ENCODE peak calls at places on chromosomes 4 and X, in six cellular contexts. One of them, this sample, is unnamed.

GRCh38 chr4:152536545-152537182 is 772 bp upstream of the FBXW7 start:
- DNase-seq in neural progenitor cell: peak
- DNase-seq in dorsolateral prefrontal cortex: no peak
- DNase-seq in esophagus squamous epithelium: no peak
- DNase-seq in GM12864: no peak
- DNase-seq in RWPE2: no peak
- DNase-seq in this sample: peak

GRCh38 chr4:177596035-177596434 is 153.8 kb upstream of the AGA start:
- DNase-seq in dorsolateral prefrontal cortex: no peak
- DNase-seq in GM12864: no peak
- DNase-seq in esophagus squamous epithelium: no peak
- DNase-seq in neural progenitor cell: peak
- DNase-seq in RWPE2: peak
- DNase-seq in this sample: peak

GRCh38 chr4:172996571-172997216 is 171.9 kb upstream of the GALNT7 start:
- DNase-seq in GM12864: no peak
- DNase-seq in dorsolateral prefrontal cortex: no peak
- DNase-seq in neural progenitor cell: no peak
- DNase-seq in RWPE2: no peak
- DNase-seq in esophagus squamous epithelium: no peak
- DNase-seq in this sample: no peak

GRCh38 chrX:40176256-40176978 is 78.7 kb upstream of the BCOR start:
- DNase-seq in dorsolateral prefrontal cortex: no peak
- DNase-seq in GM12864: no peak
- DNase-seq in neural progenitor cell: peak
- DNase-seq in RWPE2: no peak
- DNase-seq in esophagus squamous epithelium: peak
- DNase-seq in this sample: peak

GRCh38 chr4:38785901-38786402 is 3.2 kb upstream of the TLR10 start:
- DNase-seq in RWPE2: no peak
- DNase-seq in dorsolateral prefrontal cortex: no peak
- DNase-seq in GM12864: no peak
- DNase-seq in esophagus squamous epithelium: no peak
- DNase-seq in neural progenitor cell: no peak
- DNase-seq in this sample: no peak

GRCh38 chrX:39819921-39820849 is 277.6 kb downstream of the BCOR start:
- DNase-seq in RWPE2: no peak
- DNase-seq in GM12864: no peak
- DNase-seq in esophagus squamous epithelium: no peak
- DNase-seq in neural progenitor cell: peak
- DNase-seq in dorsolateral prefrontal cortex: peak
- DNase-seq in this sample: no peak

GRCh38 chrX:72254835-72255234 is 16.0 kb upstream of the ERCC6L start:
- DNase-seq in neural progenitor cell: peak
- DNase-seq in dorsolateral prefrontal cortex: no peak
- DNase-seq in RWPE2: no peak
- DNase-seq in GM12864: no peak
- DNase-seq in esophagus squamous epithelium: no peak
- DNase-seq in this sample: no peak

GRCh38 chr4:105560488-105560887 is 8.1 kb downstream of the ARHGEF38 start:
- DNase-seq in GM12864: no peak
- DNase-seq in dorsolateral prefrontal cortex: no peak
- DNase-seq in RWPE2: no peak
- DNase-seq in esophagus squamous epithelium: no peak
- DNase-seq in neural progenitor cell: no peak
- DNase-seq in this sample: no peak

GRCh38 chr4:156606444-156607197 is 365.0 kb downstream of the PDGFC start:
- DNase-seq in RWPE2: no peak
- DNase-seq in dorsolateral prefrontal cortex: no peak
- DNase-seq in esophagus squamous epithelium: no peak
- DNase-seq in neural progenitor cell: no peak
- DNase-seq in GM12864: no peak
- DNase-seq in this sample: no peak

GRCh38 chrX:41302293-41302868 is 31.6 kb upstream of the DDX3X start:
- DNase-seq in neural progenitor cell: peak
- DNase-seq in RWPE2: no peak
- DNase-seq in GM12864: no peak
- DNase-seq in esophagus squamous epithelium: no peak
- DNase-seq in dorsolateral prefrontal cortex: no peak
- DNase-seq in this sample: no peak

GRCh38 chr4:110823251-110823650 is 200.4 kb upstream of the PITX2 start:
- DNase-seq in dorsolateral prefrontal cortex: no peak
- DNase-seq in neural progenitor cell: no peak
- DNase-seq in RWPE2: no peak
- DNase-seq in esophagus squamous epithelium: no peak
- DNase-seq in GM12864: no peak
- DNase-seq in this sample: no peak

GRCh38 chrX:102535958-102536357 is 19.4 kb upstream of the TMSB15A start:
- DNase-seq in GM12864: no peak
- DNase-seq in esophagus squamous epithelium: no peak
- DNase-seq in neural progenitor cell: no peak
- DNase-seq in RWPE2: no peak
- DNase-seq in dorsolateral prefrontal cortex: no peak
- DNase-seq in this sample: no peak

GRCh38 chrX:43702079-43702524 is 46.0 kb downstream of the MAOA start:
- DNase-seq in dorsolateral prefrontal cortex: no peak
- DNase-seq in esophagus squamous epithelium: no peak
- DNase-seq in neural progenitor cell: no peak
- DNase-seq in RWPE2: no peak
- DNase-seq in GM12864: no peak
- DNase-seq in this sample: no peak

GRCh38 chrX:136251042-136251991 is at the start of gene MAP7D3:
- DNase-seq in esophagus squamous epithelium: no peak
- DNase-seq in dorsolateral prefrontal cortex: peak
- DNase-seq in GM12864: no peak
- DNase-seq in neural progenitor cell: peak
- DNase-seq in RWPE2: peak
- DNase-seq in this sample: peak

GRCh38 chr4:109026588-109026987 is 263.7 kb upstream of the ETNPPL start:
- DNase-seq in dorsolateral prefrontal cortex: no peak
- DNase-seq in RWPE2: no peak
- DNase-seq in esophagus squamous epithelium: no peak
- DNase-seq in GM12864: no peak
- DNase-seq in neural progenitor cell: no peak
- DNase-seq in this sample: no peak

GRCh38 chrX:73916931-73917657 is 354.1 kb downstream of the CHIC1 start:
- DNase-seq in esophagus squamous epithelium: no peak
- DNase-seq in neural progenitor cell: peak
- DNase-seq in GM12864: no peak
- DNase-seq in dorsolateral prefrontal cortex: no peak
- DNase-seq in RWPE2: no peak
- DNase-seq in this sample: no peak

GRCh38 chr4:71229477-71230257 is 109.2 kb upstream of the SLC4A4 start:
- DNase-seq in RWPE2: no peak
- DNase-seq in esophagus squamous epithelium: no peak
- DNase-seq in neural progenitor cell: peak
- DNase-seq in GM12864: no peak
- DNase-seq in dorsolateral prefrontal cortex: no peak
- DNase-seq in this sample: no peak

GRCh38 chrX:148929686-148930085 is 429.3 kb downstream of the AFF2 start:
- DNase-seq in GM12864: no peak
- DNase-seq in esophagus squamous epithelium: no peak
- DNase-seq in dorsolateral prefrontal cortex: no peak
- DNase-seq in neural progenitor cell: no peak
- DNase-seq in RWPE2: no peak
- DNase-seq in this sample: no peak

GRCh38 chr4:131061734-131062133 is 1965.8 kb downstream of the C4orf33 start:
- DNase-seq in neural progenitor cell: no peak
- DNase-seq in dorsolateral prefrontal cortex: no peak
- DNase-seq in RWPE2: no peak
- DNase-seq in GM12864: no peak
- DNase-seq in esophagus squamous epithelium: no peak
- DNase-seq in this sample: no peak

GRCh38 chr4:48831532-48832015 is 686 bp downstream of the OCIAD1 start:
- DNase-seq in neural progenitor cell: no peak
- DNase-seq in RWPE2: no peak
- DNase-seq in dorsolateral prefrontal cortex: no peak
- DNase-seq in esophagus squamous epithelium: no peak
- DNase-seq in GM12864: no peak
- DNase-seq in this sample: no peak

GRCh38 chr4:25466966-25467697 is 90.1 kb downstream of the ANAPC4 start:
- DNase-seq in dorsolateral prefrontal cortex: no peak
- DNase-seq in neural progenitor cell: no peak
- DNase-seq in RWPE2: no peak
- DNase-seq in esophagus squamous epithelium: no peak
- DNase-seq in GM12864: no peak
- DNase-seq in this sample: no peak

GRCh38 chr4:6177587-6178197 is 22.7 kb downstream of the JAKMIP1 start:
- DNase-seq in esophagus squamous epithelium: no peak
- DNase-seq in neural progenitor cell: no peak
- DNase-seq in dorsolateral prefrontal cortex: no peak
- DNase-seq in RWPE2: no peak
- DNase-seq in GM12864: no peak
- DNase-seq in this sample: peak

GRCh38 chr4:86670739-86671138 is 76.6 kb downstream of the PTPN13 start:
- DNase-seq in RWPE2: no peak
- DNase-seq in neural progenitor cell: no peak
- DNase-seq in esophagus squamous epithelium: no peak
- DNase-seq in dorsolateral prefrontal cortex: no peak
- DNase-seq in GM12864: no peak
- DNase-seq in this sample: no peak

GRCh38 chr4:109730294-109731051 is 603 bp upstream of the PLA2G12A start:
- DNase-seq in RWPE2: peak
- DNase-seq in GM12864: no peak
- DNase-seq in dorsolateral prefrontal cortex: peak
- DNase-seq in esophagus squamous epithelium: peak
- DNase-seq in neural progenitor cell: peak
- DNase-seq in this sample: no peak

GRCh38 chrX:41192880-41193279 is 107.6 kb downstream of the USP9X start:
- DNase-seq in RWPE2: no peak
- DNase-seq in dorsolateral prefrontal cortex: no peak
- DNase-seq in esophagus squamous epithelium: no peak
- DNase-seq in neural progenitor cell: no peak
- DNase-seq in GM12864: no peak
- DNase-seq in this sample: no peak

GRCh38 chr4:154399259-154399974 is 92.2 kb downstream of the DCHS2 start:
- DNase-seq in esophagus squamous epithelium: no peak
- DNase-seq in neural progenitor cell: peak
- DNase-seq in dorsolateral prefrontal cortex: no peak
- DNase-seq in RWPE2: no peak
- DNase-seq in GM12864: no peak
- DNase-seq in this sample: no peak
- H3K4me3 ChIP-seq in esophagus squamous epithelium: no peak
- H3K4me3 ChIP-seq in neural progenitor cell: no peak
- H3K4me3 ChIP-seq in dorsolateral prefrontal cortex: no peak
- H3K4me3 ChIP-seq in RWPE2: no peak
- H3K4me3 ChIP-seq in GM12864: no peak
- H3K4me3 ChIP-seq in this sample: no peak

GRCh38 chrX:24262309-24262708 is 51.6 kb downstream of the SUPT20HL2 start:
- DNase-seq in GM12864: no peak
- DNase-seq in neural progenitor cell: no peak
- DNase-seq in RWPE2: no peak
- DNase-seq in dorsolateral prefrontal cortex: no peak
- DNase-seq in esophagus squamous epithelium: no peak
- DNase-seq in this sample: no peak

GRCh38 chrX:24264383-24264782 is 49.5 kb downstream of the SUPT20HL2 start:
- DNase-seq in GM12864: no peak
- DNase-seq in esophagus squamous epithelium: no peak
- DNase-seq in RWPE2: no peak
- DNase-seq in dorsolateral prefrontal cortex: no peak
- DNase-seq in neural progenitor cell: no peak
- DNase-seq in this sample: no peak

GRCh38 chrX:24271262-24271661 is 42.6 kb downstream of the SUPT20HL2 start:
- DNase-seq in GM12864: no peak
- DNase-seq in dorsolateral prefrontal cortex: no peak
- DNase-seq in RWPE2: no peak
- DNase-seq in neural progenitor cell: no peak
- DNase-seq in esophagus squamous epithelium: no peak
- DNase-seq in this sample: no peak

GRCh38 chrX:24268786-24269185 is 45.1 kb downstream of the SUPT20HL2 start:
- DNase-seq in RWPE2: no peak
- DNase-seq in esophagus squamous epithelium: no peak
- DNase-seq in GM12864: no peak
- DNase-seq in dorsolateral prefrontal cortex: no peak
- DNase-seq in neural progenitor cell: no peak
- DNase-seq in this sample: no peak

DNA sequence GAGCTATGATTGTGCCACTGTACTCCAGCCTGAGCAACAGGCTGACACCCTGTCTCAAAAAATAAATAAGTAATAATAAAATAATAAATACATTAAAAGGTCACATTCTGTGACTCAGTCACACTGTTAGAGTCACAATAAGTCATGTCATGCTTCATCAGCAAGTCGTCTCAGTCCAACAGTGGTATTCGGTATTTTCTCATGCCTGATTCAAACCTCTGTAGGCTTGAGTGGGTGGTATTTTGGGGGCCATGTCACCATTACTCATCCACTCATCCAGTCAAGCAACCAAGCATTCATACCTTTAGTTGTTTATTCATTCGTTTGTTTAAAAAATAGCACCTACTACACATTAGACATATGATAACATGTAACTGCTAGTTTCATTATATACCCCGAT is 46.9 kb downstream of the SUPT20HL2 start:
- DNase-seq in GM12864: no peak
- DNase-seq in dorsolateral prefrontal cortex: no peak
- DNase-seq in esophagus squamous epithelium: no peak
- DNase-seq in neural progenitor cell: no peak
- DNase-seq in RWPE2: no peak
- DNase-seq in this sample: no peak
- H3K4me3 ChIP-seq in GM12864: no peak
- H3K4me3 ChIP-seq in dorsolateral prefrontal cortex: no peak
- H3K4me3 ChIP-seq in esophagus squamous epithelium: no peak
- H3K4me3 ChIP-seq in neural progenitor cell: no peak
- H3K4me3 ChIP-seq in RWPE2: no peak
- H3K4me3 ChIP-seq in this sample: no peak

GRCh38 chr4:87919951-87920350 is 55.6 kb upstream of the SPP1 start:
- DNase-seq in GM12864: no peak
- DNase-seq in esophagus squamous epithelium: no peak
- DNase-seq in RWPE2: no peak
- DNase-seq in dorsolateral prefrontal cortex: no peak
- DNase-seq in neural progenitor cell: no peak
- DNase-seq in this sample: no peak
- H3K4me3 ChIP-seq in GM12864: no peak
- H3K4me3 ChIP-seq in esophagus squamous epithelium: no peak
- H3K4me3 ChIP-seq in RWPE2: no peak
- H3K4me3 ChIP-seq in dorsolateral prefrontal cortex: no peak
- H3K4me3 ChIP-seq in neural progenitor cell: no peak
- H3K4me3 ChIP-seq in this sample: no peak

DNA sequence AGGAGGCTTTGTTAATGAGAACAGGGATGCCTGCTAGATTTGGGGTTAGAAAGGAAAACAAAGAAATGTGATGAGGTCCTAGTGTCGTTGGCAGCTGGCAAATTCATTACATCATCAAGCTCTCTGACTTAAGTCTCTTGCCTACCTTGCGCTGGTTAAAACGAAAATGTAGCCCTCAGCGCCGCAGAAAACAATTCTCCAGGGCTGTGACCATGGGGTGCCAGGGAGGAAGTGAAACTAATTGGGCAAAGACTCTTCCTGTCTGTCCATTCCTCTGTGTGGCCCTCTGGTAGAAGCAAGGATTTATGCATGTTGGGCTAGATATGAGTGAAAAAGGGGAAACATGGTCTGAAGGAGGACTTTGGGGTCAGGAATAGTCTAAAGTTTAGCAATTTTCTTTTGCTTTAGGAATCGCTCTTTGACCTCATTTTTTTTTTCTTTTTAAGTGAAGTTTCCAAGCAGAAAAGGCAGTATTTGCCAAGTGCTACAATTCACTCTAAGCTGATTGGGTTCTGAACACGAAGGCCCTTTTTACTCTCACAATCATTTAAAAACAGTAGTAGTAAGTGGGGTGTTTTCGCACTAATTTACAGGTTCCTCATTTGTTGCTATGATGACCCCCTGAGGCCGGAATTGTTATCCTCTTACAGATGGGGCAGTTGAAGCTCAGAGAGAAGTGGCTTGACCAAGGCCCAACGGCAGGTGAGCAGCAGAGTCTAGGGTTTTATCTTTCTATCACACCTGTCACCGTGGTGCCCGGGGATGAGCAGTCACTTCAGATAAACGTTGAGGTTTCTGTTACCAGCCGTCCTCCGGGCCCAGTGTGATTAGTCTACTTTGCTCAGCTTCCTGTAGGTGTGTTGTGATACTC is 27.3 kb upstream of the CHRNA9 start:
- DNase-seq in esophagus squamous epithelium: no peak
- DNase-seq in GM12864: no peak
- DNase-seq in RWPE2: no peak
- DNase-seq in neural progenitor cell: no peak
- DNase-seq in dorsolateral prefrontal cortex: no peak
- DNase-seq in this sample: peak
- H3K4me3 ChIP-seq in esophagus squamous epithelium: no peak
- H3K4me3 ChIP-seq in GM12864: peak
- H3K4me3 ChIP-seq in RWPE2: no peak
- H3K4me3 ChIP-seq in neural progenitor cell: no peak
- H3K4me3 ChIP-seq in dorsolateral prefrontal cortex: no peak
- H3K4me3 ChIP-seq in this sample: peak

This sample was measured in CD4-positive, CD25-positive, alpha-beta regulatory T cell.